ENCODE peak calls at places on chromosome 1, in seven cellular contexts. O is GM23338, B is IMR-90, Z is cardiac fibroblast, I is sigmoid colon, J is neural crest cell, C is stomach. Y is an unnamed sample.

GRCh38 chr1:7095343-7095964 is 310.2 kb downstream of the CAMTA1 start:
- DNase-seq in O (no peak), B (no peak), Z (no peak), I (no peak), J (no peak), C (no peak), Y (no peak)

GRCh38 chr1:39995973-39996393 is 41.0 kb downstream of the MFSD2A start:
- DNase-seq in O (no peak), B (no peak), Z (no peak), I (no peak), J (no peak), C (no peak), Y (no peak)

GRCh38 chr1:42157667-42158066 is 4.5 kb downstream of the GUCA2B start:
- DNase-seq in O (peak), B (no peak), Z (no peak), I (no peak), J (no peak), C (no peak), Y (no peak)

GRCh38 chr1:165253818-165254254 is 102.7 kb downstream of the LMX1A start:
- DNase-seq in O (no peak), B (no peak), Z (no peak), I (no peak), J (no peak), C (no peak), Y (no peak)

GRCh38 chr1:93917302-93917701 is 8.1 kb upstream of the GCLM start:
- DNase-seq in O (no peak), B (no peak), Z (no peak), I (no peak), J (no peak), C (no peak), Y (no peak)

GRCh38 chr1:90706437-90707362 is 10.4 kb downstream of the BARHL2 start:
- DNase-seq in O (peak), B (no peak), Z (no peak), I (no peak), J (no peak), C (no peak), Y (peak)

GRCh38 chr1:116144151-116144550 is 33.0 kb downstream of the MAB21L3 start:
- DNase-seq in O (no peak), B (no peak), Z (no peak), I (no peak), J (no peak), C (no peak), Y (no peak)

GRCh38 chr1:109392037-109392787 is 5.5 kb downstream of the SORT1 start:
- DNase-seq in O (no peak), B (no peak), Z (no peak), I (no peak), J (no peak), C (no peak), Y (no peak)

GRCh38 chr1:14182801-14183200 is 415.7 kb upstream of the KAZN start:
- DNase-seq in O (no peak), B (no peak), Z (no peak), I (no peak), J (no peak), C (no peak), Y (no peak)

GRCh38 chr1:27993241-27993640 is 33.5 kb downstream of the XKR8 start:
- DNase-seq in O (no peak), B (no peak), Z (peak), I (no peak), J (no peak), C (no peak), Y (no peak)

GRCh38 chr1:182783068-182783467 is 6.5 kb upstream of the NPL start:
- DNase-seq in O (peak), B (no peak), Z (no peak), I (no peak), J (no peak), C (no peak), Y (no peak)

GRCh38 chr1:35929730-35930592 is 944 bp upstream of the AGO3 start:
- DNase-seq in O (peak), B (peak), Z (peak), I (peak), J (peak), C (peak), Y (peak)

GRCh38 chr1:111704776-111705175 is 34.4 kb downstream of the INKA2 start:
- DNase-seq in O (no peak), B (no peak), Z (no peak), I (no peak), J (no peak), C (no peak), Y (no peak)

GRCh38 chr1:163535807-163536206 is 214.1 kb downstream of the NUF2 start:
- DNase-seq in O (peak), B (peak), Z (peak), I (no peak), J (no peak), C (no peak), Y (no peak)

GRCh38 chr1:31027693-31028526 is 37.6 kb downstream of the PUM1 start:
- DNase-seq in O (no peak), B (no peak), Z (peak), I (no peak), J (no peak), C (no peak), Y (no peak)

GRCh38 chr1:36706416-36706815 is 223.7 kb upstream of the CSF3R start:
- DNase-seq in O (no peak), B (no peak), Z (no peak), I (peak), J (no peak), C (no peak), Y (no peak)

GRCh38 chr1:171188388-171189266 is 3.5 kb downstream of the FMO2 start:
- DNase-seq in O (peak), B (peak), Z (peak), I (no peak), J (peak), C (peak), Y (peak)

GRCh38 chr1:103582493-103582892 is 11.1 kb downstream of the AMY2B start:
- DNase-seq in O (no peak), B (no peak), Z (no peak), I (no peak), J (no peak), C (no peak), Y (no peak)

GRCh38 chr1:23743287-23744052 is at the start of gene ELOA:
- DNase-seq in O (peak), B (peak), Z (peak), I (peak), J (peak), C (peak), Y (peak)

GRCh38 chr1:227778401-227778947 is 37.0 kb upstream of the PRSS38 start:
- DNase-seq in O (no peak), B (peak), Z (no peak), I (peak), J (no peak), C (no peak), Y (no peak)

GRCh38 chr1:180415985-180416633 is 86.3 kb downstream of the ACBD6 start:
- DNase-seq in O (peak), B (peak), Z (peak), I (no peak), J (no peak), C (no peak), Y (no peak)

GRCh38 chr1:234505774-234506114 is 26.8 kb upstream of the TARBP1 start:
- DNase-seq in O (no peak), B (peak), Z (peak), I (no peak), J (no peak), C (no peak), Y (no peak)

GRCh38 chr1:189356206-189356605 is 1121.5 kb downstream of the BRINP3 start:
- DNase-seq in O (no peak), B (no peak), Z (no peak), I (no peak), J (no peak), C (no peak), Y (no peak)

GRCh38 chr1:109513110-109513702 is 3.7 kb upstream of the AMIGO1 start:
- DNase-seq in O (no peak), B (no peak), Z (no peak), I (no peak), J (no peak), C (no peak), Y (no peak)

GRCh38 chr1:27346991-27347627 is 5.3 kb downstream of the SYTL1 start:
- DNase-seq in O (no peak), B (peak), Z (no peak), I (no peak), J (no peak), C (no peak), Y (peak)

GRCh38 chr1:44651069-44651468 is 23.2 kb downstream of the TMEM53 start:
- DNase-seq in O (no peak), B (no peak), Z (no peak), I (no peak), J (no peak), C (no peak), Y (no peak)

GRCh38 chr1:44654621-44655187 is 19.6 kb downstream of the TMEM53 start:
- DNase-seq in O (no peak), B (no peak), Z (no peak), I (no peak), J (no peak), C (no peak), Y (no peak)

GRCh38 chr1:44655609-44656008 is 18.7 kb downstream of the TMEM53 start:
- DNase-seq in O (peak), B (no peak), Z (peak), I (no peak), J (peak), C (no peak), Y (peak)

GRCh38 chr1:44652445-44653106 is 21.7 kb downstream of the TMEM53 start:
- DNase-seq in O (peak), B (peak), Z (peak), I (peak), J (peak), C (peak), Y (peak)

GRCh38 chr1:44653107-44653964 is 20.9 kb downstream of the TMEM53 start:
- DNase-seq in O (no peak), B (no peak), Z (no peak), I (no peak), J (no peak), C (no peak), Y (no peak)
- TF ChIP-seq CTCF in O (no peak), B (no peak), Z (no peak), I (no peak), J (peak), C (no peak), Y (no peak)

DNA sequence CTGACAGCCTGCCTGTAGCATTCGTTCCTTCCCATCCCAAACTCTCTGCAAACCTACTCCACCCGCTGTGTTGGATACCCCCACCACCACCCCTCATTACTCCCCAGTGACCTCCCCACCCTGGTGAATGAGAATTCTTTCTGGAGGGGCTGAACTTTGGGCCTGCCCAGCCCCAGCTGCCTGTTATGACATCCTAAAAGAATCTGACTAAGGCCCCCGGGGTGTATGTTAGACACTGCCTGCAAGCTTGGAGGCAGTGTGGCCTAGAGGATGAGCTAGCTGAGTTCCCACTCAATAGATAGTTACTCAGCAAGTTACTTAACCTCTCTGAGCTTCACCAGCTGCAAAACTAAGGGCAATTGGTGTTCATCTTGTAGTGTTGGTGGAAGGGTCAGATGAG is 110.2 kb upstream of the FGGY start:
- DNase-seq in O (no peak), B (peak), Z (peak), I (no peak), J (no peak), C (no peak), Y (no peak)
- TF ChIP-seq CTCF in O (no peak), B (no peak), Z (no peak), I (no peak), J (no peak), C (no peak), Y (no peak)

GRCh38 chr1:184804220-184804619 is 49.6 kb upstream of the EDEM3 start:
- DNase-seq in O (no peak), B (no peak), Z (no peak), I (no peak), J (no peak), C (no peak), Y (no peak)

GRCh38 chr1:184806296-184806721 is 51.7 kb upstream of the EDEM3 start:
- DNase-seq in O (no peak), B (no peak), Z (no peak), I (no peak), J (no peak), C (no peak), Y (no peak)

GRCh38 chr1:184801503-184801902 is 46.8 kb upstream of the EDEM3 start:
- DNase-seq in O (no peak), B (peak), Z (peak), I (no peak), J (no peak), C (peak), Y (no peak)

GRCh38 chr1:184802739-184803492 is 48.3 kb upstream of the EDEM3 start:
- DNase-seq in O (no peak), B (peak), Z (no peak), I (no peak), J (no peak), C (no peak), Y (no peak)

GRCh38 chr1:184805667-184806295 is 51.1 kb upstream of the EDEM3 start:
- DNase-seq in O (peak), B (peak), Z (peak), I (peak), J (peak), C (peak), Y (peak)
- TF ChIP-seq CTCF in O (peak), B (peak), Z (peak), I (peak), J (peak), C (peak), Y (peak)

GRCh38 chr1:25616080-25616931 is at the start of gene MAN1C1:
- DNase-seq in O (peak), B (peak), Z (peak), I (peak), J (peak), C (peak), Y (peak)
- TF ChIP-seq CTCF in O (peak), B (peak), Z (peak), I (peak), J (peak), C (peak), Y (peak)

DNA sequence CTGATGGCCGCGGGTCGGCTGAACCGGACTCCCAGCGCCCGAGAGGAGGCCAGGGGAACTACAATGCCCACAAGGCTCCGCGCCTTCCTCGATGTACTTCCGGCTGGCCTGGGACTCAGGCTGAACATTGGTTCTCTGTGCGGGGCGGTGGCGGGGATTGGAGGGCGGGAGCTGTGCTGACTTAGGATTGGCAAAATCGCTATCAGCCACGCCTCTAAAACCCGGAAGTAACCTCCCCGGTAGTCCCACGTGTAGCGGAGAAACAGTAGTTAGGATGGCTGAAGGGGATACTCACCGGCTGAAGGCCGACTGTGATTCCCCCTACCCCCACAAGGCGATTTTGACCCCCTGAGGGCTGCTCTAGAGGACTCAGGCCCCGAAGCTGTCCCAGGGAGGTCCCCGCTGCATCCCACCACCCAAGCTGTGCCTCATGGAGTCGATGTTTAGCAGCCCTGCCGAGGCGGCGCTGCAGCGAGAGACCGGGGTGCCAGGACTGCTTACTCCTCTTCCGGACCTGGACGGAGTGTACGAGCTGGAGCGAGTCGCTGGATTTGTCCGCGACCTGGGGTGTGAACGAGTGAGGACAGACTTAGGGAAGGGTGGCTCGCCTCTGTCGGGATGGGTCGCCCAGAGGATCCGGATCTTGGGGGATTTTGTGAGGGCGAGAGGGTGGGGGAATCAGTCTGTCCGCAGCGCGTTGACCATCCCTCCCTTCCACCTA is at the start of gene DPH2:
- DNase-seq in O (peak), B (peak), Z (peak), I (peak), J (peak), C (peak), Y (peak)
- TF ChIP-seq CTCF in O (no peak), B (no peak), Z (peak), I (no peak), J (no peak), C (peak), Y (no peak)

GRCh38 chr1:199550384-199551067 is 477.0 kb upstream of the NR5A2 start:
- DNase-seq in O (no peak), B (peak), Z (peak), I (no peak), J (no peak), C (no peak), Y (no peak)
- TF ChIP-seq CTCF in O (peak), B (peak), Z (no peak), I (no peak), J (no peak), C (no peak), Y (no peak)

GRCh38 chr1:245085508-245086095 is 69.2 kb upstream of the KIF26B start:
- DNase-seq in O (no peak), B (peak), Z (peak), I (no peak), J (no peak), C (no peak), Y (no peak)
- TF ChIP-seq CTCF in O (no peak), B (peak), Z (peak), I (no peak), J (no peak), C (no peak), Y (no peak)